ENCODE peak calls at places on chromosomes 16 and 17, in ten cellular contexts. One of them, this sample, is unnamed.

GRCh38 chr17:69356625-69357024 is 29.7 kb upstream of the ABCA5 start:
- DNase-seq in fibroblast of the aortic adventitia: no peak
- DNase-seq in neural progenitor cell: no peak
- DNase-seq in BJ: no peak
- DNase-seq in Peyer's patch: no peak
- DNase-seq in mucosa of descending colon: no peak
- DNase-seq in IMR-90: no peak
- DNase-seq in colonic mucosa: no peak
- DNase-seq in bronchial epithelial cell: no peak
- DNase-seq in cardiac fibroblast: no peak
- DNase-seq in this sample: no peak

GRCh38 chr16:50603206-50604064 is 55.2 kb downstream of the NKD1 start:
- DNase-seq in IMR-90: no peak
- DNase-seq in BJ: no peak
- DNase-seq in Peyer's patch: no peak
- DNase-seq in mucosa of descending colon: no peak
- DNase-seq in bronchial epithelial cell: no peak
- DNase-seq in neural progenitor cell: no peak
- DNase-seq in colonic mucosa: no peak
- DNase-seq in fibroblast of the aortic adventitia: peak; percentile 73
- DNase-seq in cardiac fibroblast: peak; percentile 55
- DNase-seq in this sample: no peak

GRCh38 chr16:9192746-9193145 is 101.3 kb downstream of the HAPSTR1 start:
- DNase-seq in BJ: no peak
- DNase-seq in IMR-90: no peak
- DNase-seq in mucosa of descending colon: no peak
- DNase-seq in bronchial epithelial cell: peak; percentile 1
- DNase-seq in fibroblast of the aortic adventitia: no peak
- DNase-seq in cardiac fibroblast: no peak
- DNase-seq in Peyer's patch: no peak
- DNase-seq in neural progenitor cell: no peak
- DNase-seq in colonic mucosa: no peak
- DNase-seq in this sample: peak; percentile 12

GRCh38 chr17:4182043-4182442 is 39.0 kb downstream of the CYB5D2 start:
- DNase-seq in cardiac fibroblast: no peak
- DNase-seq in fibroblast of the aortic adventitia: no peak
- DNase-seq in mucosa of descending colon: no peak
- DNase-seq in bronchial epithelial cell: no peak
- DNase-seq in colonic mucosa: no peak
- DNase-seq in Peyer's patch: no peak
- DNase-seq in BJ: no peak
- DNase-seq in IMR-90: no peak
- DNase-seq in neural progenitor cell: no peak
- DNase-seq in this sample: no peak

GRCh38 chr17:57512258-57512657 is 232.8 kb downstream of the CCDC182 start:
- DNase-seq in fibroblast of the aortic adventitia: no peak
- DNase-seq in BJ: no peak
- DNase-seq in IMR-90: no peak
- DNase-seq in colonic mucosa: no peak
- DNase-seq in Peyer's patch: no peak
- DNase-seq in neural progenitor cell: no peak
- DNase-seq in cardiac fibroblast: no peak
- DNase-seq in bronchial epithelial cell: no peak
- DNase-seq in mucosa of descending colon: no peak
- DNase-seq in this sample: no peak

GRCh38 chr17:51770031-51770759 is 388.3 kb downstream of the CA10 start:
- DNase-seq in neural progenitor cell: no peak
- DNase-seq in BJ: no peak
- DNase-seq in cardiac fibroblast: no peak
- DNase-seq in fibroblast of the aortic adventitia: no peak
- DNase-seq in IMR-90: no peak
- DNase-seq in Peyer's patch: no peak
- DNase-seq in bronchial epithelial cell: peak; percentile 37
- DNase-seq in mucosa of descending colon: peak; percentile 25
- DNase-seq in colonic mucosa: peak; percentile 21
- DNase-seq in this sample: no peak

GRCh38 chr17:44917456-44917855 is 2.2 kb upstream of the GFAP start:
- DNase-seq in colonic mucosa: no peak
- DNase-seq in mucosa of descending colon: no peak
- DNase-seq in cardiac fibroblast: no peak
- DNase-seq in IMR-90: no peak
- DNase-seq in bronchial epithelial cell: no peak
- DNase-seq in fibroblast of the aortic adventitia: no peak
- DNase-seq in BJ: no peak
- DNase-seq in Peyer's patch: no peak
- DNase-seq in neural progenitor cell: no peak
- DNase-seq in this sample: no peak

GRCh38 chr17:45289316-45290268 is 27.2 kb downstream of the MAP3K14 start:
- DNase-seq in mucosa of descending colon: no peak
- DNase-seq in cardiac fibroblast: no peak
- DNase-seq in IMR-90: no peak
- DNase-seq in bronchial epithelial cell: no peak
- DNase-seq in colonic mucosa: no peak
- DNase-seq in Peyer's patch: no peak
- DNase-seq in neural progenitor cell: no peak
- DNase-seq in BJ: no peak
- DNase-seq in fibroblast of the aortic adventitia: no peak
- DNase-seq in this sample: no peak

GRCh38 chr16:12801511-12802042 is 2.1 kb downstream of the CPPED1 start:
- DNase-seq in IMR-90: peak; percentile 56
- DNase-seq in neural progenitor cell: no peak
- DNase-seq in bronchial epithelial cell: no peak
- DNase-seq in fibroblast of the aortic adventitia: peak; percentile 52
- DNase-seq in BJ: peak; percentile 76
- DNase-seq in mucosa of descending colon: no peak
- DNase-seq in colonic mucosa: peak; percentile 31
- DNase-seq in Peyer's patch: no peak
- DNase-seq in cardiac fibroblast: peak; percentile 93
- DNase-seq in this sample: peak; percentile 78

DNA sequence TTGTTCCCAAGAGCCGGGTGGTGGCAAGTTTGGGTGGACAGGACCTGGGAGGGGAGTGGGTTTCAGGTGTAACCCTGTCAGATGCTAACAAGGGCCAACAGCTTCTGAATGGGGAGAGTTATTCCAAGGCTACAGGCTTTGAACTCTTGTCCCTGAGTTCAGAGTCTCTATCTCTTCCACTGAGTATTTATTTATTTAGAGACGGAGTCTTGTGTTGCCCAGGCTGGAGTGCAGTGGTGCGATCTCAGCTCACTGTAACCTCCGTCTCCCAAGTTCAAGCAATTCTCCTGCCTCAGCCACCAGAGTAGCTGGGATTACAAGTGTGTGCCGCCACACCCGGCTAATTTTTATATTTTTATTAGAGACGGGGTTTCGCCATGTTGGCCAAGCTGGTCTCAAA is 2.6 kb upstream of the SETD1A start:
- DNase-seq in colonic mucosa: no peak
- DNase-seq in neural progenitor cell: no peak
- DNase-seq in mucosa of descending colon: no peak
- DNase-seq in bronchial epithelial cell: no peak
- DNase-seq in cardiac fibroblast: no peak
- DNase-seq in BJ: no peak
- DNase-seq in fibroblast of the aortic adventitia: no peak
- DNase-seq in Peyer's patch: no peak
- DNase-seq in IMR-90: no peak
- DNase-seq in this sample: no peak
- TF ChIP-seq CTCF in colonic mucosa: no peak
- TF ChIP-seq CTCF in neural progenitor cell: no peak
- TF ChIP-seq CTCF in mucosa of descending colon: no peak
- TF ChIP-seq CTCF in bronchial epithelial cell: no peak
- TF ChIP-seq CTCF in cardiac fibroblast: no peak
- TF ChIP-seq CTCF in BJ: no peak
- TF ChIP-seq CTCF in fibroblast of the aortic adventitia: no peak
- TF ChIP-seq CTCF in Peyer's patch: no peak
- TF ChIP-seq CTCF in IMR-90: no peak
- TF ChIP-seq CTCF in this sample: no peak

GRCh38 chr17:43401293-43401692 is 2.5 kb downstream of the ARL4D start:
- DNase-seq in BJ: no peak
- DNase-seq in bronchial epithelial cell: peak; percentile 90
- DNase-seq in neural progenitor cell: no peak
- DNase-seq in IMR-90: peak; percentile 88
- DNase-seq in colonic mucosa: no peak
- DNase-seq in Peyer's patch: no peak
- DNase-seq in fibroblast of the aortic adventitia: peak; percentile 78
- DNase-seq in mucosa of descending colon: no peak
- DNase-seq in cardiac fibroblast: peak; percentile 73
- DNase-seq in this sample: peak; percentile 71
- H3K4me3 ChIP-seq in BJ: peak overlapping the region; percentile 92
- H3K4me3 ChIP-seq in bronchial epithelial cell: peak overlapping the region; percentile 90
- H3K4me3 ChIP-seq in neural progenitor cell: no peak overlapping the region
- H3K4me3 ChIP-seq in IMR-90: peak overlapping the region; percentile 82
- H3K4me3 ChIP-seq in colonic mucosa: no peak overlapping the region
- H3K4me3 ChIP-seq in Peyer's patch: no peak overlapping the region
- H3K4me3 ChIP-seq in fibroblast of the aortic adventitia: peak overlapping the region; percentile 97
- H3K4me3 ChIP-seq in mucosa of descending colon: no peak overlapping the region
- H3K4me3 ChIP-seq in cardiac fibroblast: peak overlapping the region; percentile 14
- H3K4me3 ChIP-seq in this sample: peak overlapping the region; percentile 97

GRCh38 chr16:31478956-31479355 is 4.0 kb upstream of the SLC5A2 start:
- DNase-seq in colonic mucosa: no peak
- DNase-seq in bronchial epithelial cell: no peak
- DNase-seq in mucosa of descending colon: peak; percentile 30
- DNase-seq in fibroblast of the aortic adventitia: no peak
- DNase-seq in IMR-90: no peak
- DNase-seq in BJ: no peak
- DNase-seq in cardiac fibroblast: no peak
- DNase-seq in neural progenitor cell: no peak
- DNase-seq in Peyer's patch: no peak
- DNase-seq in this sample: no peak

GRCh38 chr16:31479752-31480151 is 3.2 kb upstream of the SLC5A2 start:
- DNase-seq in cardiac fibroblast: no peak
- DNase-seq in mucosa of descending colon: peak; percentile 38
- DNase-seq in colonic mucosa: no peak
- DNase-seq in Peyer's patch: no peak
- DNase-seq in neural progenitor cell: no peak
- DNase-seq in BJ: no peak
- DNase-seq in fibroblast of the aortic adventitia: no peak
- DNase-seq in bronchial epithelial cell: no peak
- DNase-seq in IMR-90: no peak
- DNase-seq in this sample: no peak

GRCh38 chr16:31476305-31477219 is 4.6 kb downstream of the TGFB1I1 start:
- DNase-seq in cardiac fibroblast: no peak
- DNase-seq in neural progenitor cell: peak; percentile 52
- DNase-seq in BJ: no peak
- DNase-seq in IMR-90: no peak
- DNase-seq in Peyer's patch: peak; percentile 95
- DNase-seq in mucosa of descending colon: peak; percentile 97
- DNase-seq in bronchial epithelial cell: no peak
- DNase-seq in fibroblast of the aortic adventitia: no peak
- DNase-seq in colonic mucosa: peak; percentile 97
- DNase-seq in this sample: no peak

GRCh38 chr16:31475949-31476304 is 4.0 kb downstream of the TGFB1I1 start:
- DNase-seq in mucosa of descending colon: peak; percentile 80
- DNase-seq in fibroblast of the aortic adventitia: no peak
- DNase-seq in colonic mucosa: peak; percentile 70
- DNase-seq in neural progenitor cell: no peak
- DNase-seq in bronchial epithelial cell: no peak
- DNase-seq in Peyer's patch: no peak
- DNase-seq in IMR-90: no peak
- DNase-seq in cardiac fibroblast: no peak
- DNase-seq in BJ: no peak
- DNase-seq in this sample: no peak

DNA sequence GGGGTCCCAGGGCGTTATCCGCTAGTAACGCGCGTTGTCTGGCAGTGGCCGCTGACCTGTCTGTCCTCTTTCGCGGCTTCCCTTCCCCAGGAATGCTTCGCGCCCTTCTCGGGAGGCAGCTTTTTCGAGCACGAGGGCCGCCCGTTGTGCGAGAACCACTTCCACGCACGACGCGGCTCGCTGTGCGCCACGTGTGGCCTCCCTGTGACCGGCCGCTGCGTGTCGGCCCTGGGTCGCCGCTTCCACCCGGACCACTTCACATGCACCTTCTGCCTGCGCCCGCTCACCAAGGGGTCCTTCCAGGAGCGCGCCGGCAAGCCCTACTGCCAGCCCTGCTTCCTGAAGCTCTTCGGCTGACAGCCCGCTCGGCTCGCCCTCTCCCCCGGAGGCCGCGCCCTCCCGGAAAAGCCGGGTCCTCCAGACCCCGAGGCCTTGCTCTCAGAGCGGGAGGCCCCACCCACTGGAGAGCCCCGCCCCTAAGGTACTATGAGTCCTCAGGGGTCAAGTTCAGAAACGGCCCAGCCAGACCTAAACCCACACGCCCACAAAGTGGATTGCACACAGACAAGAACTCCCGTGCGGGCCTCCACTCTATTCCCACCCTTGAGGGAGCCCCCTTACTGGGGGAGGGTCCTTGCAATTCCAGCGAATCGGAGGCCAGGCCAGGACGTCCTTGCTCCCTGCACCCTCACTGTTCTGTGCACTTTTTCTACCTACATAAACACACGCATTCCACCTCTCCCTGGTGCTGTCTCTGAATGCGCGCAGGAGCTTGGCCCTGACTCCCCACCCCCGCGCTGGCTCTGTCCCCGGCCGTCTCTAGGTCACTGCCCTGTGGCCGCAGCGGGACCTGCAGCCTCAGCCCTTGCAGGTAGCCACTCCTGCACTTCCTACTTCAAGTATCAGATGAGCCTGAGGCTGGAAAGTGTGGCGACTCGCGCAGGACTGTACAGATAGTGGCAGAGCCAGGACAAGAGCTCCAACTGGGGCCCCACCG is 5.4 kb upstream of the SLC5A2 start:
- DNase-seq in BJ: no peak
- DNase-seq in IMR-90: no peak
- DNase-seq in fibroblast of the aortic adventitia: no peak
- DNase-seq in Peyer's patch: peak; percentile 61
- DNase-seq in cardiac fibroblast: no peak
- DNase-seq in bronchial epithelial cell: no peak
- DNase-seq in colonic mucosa: peak; percentile 92
- DNase-seq in mucosa of descending colon: peak; percentile 92
- DNase-seq in neural progenitor cell: peak; percentile 52
- DNase-seq in this sample: no peak
- TF ChIP-seq CTCF in BJ: no peak
- TF ChIP-seq CTCF in IMR-90: no peak
- TF ChIP-seq CTCF in fibroblast of the aortic adventitia: no peak
- TF ChIP-seq CTCF in Peyer's patch: peak; percentile 15
- TF ChIP-seq CTCF in cardiac fibroblast: no peak
- TF ChIP-seq CTCF in bronchial epithelial cell: no peak
- TF ChIP-seq CTCF in colonic mucosa: peak; percentile 28
- TF ChIP-seq CTCF in mucosa of descending colon: no peak
- TF ChIP-seq CTCF in neural progenitor cell: peak; percentile 37
- TF ChIP-seq CTCF in this sample: no peak

DNA sequence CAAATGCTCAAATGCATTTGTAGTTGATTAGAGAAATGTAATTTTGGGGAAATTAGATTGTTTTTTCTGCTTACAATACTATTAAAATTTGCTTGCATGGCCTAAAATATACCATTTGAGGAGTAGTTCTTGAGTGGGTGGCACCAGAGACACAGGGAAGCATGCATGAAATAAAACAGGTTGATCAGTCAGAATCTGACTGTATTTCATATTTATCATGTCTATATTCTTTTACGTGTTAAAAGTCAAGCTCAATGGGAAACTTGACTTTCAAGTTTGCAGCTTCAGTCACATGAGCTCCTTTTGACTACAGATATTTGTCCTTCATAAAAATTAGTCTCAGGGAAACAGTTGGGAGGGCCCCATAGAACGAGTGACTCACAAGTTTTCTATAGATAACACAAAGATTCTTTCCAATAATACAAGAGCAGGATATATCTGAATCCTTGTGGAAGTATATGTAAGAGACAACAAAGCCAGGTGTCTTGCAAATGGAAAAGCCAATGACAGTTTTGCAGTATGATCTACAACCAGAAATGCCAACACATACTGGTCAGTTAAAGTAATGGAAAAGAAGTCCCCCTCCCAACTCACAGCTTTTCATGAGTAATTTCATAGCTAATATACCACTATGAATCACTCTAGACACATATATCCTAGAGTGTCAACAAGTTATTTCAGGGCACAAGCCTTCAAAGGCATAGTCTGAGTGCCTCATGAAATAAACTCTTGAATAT is 42.2 kb upstream of the CORO6 start:
- DNase-seq in IMR-90: peak; percentile 73
- DNase-seq in neural progenitor cell: no peak
- DNase-seq in colonic mucosa: no peak
- DNase-seq in bronchial epithelial cell: peak; percentile 95
- DNase-seq in Peyer's patch: no peak
- DNase-seq in fibroblast of the aortic adventitia: peak; percentile 67
- DNase-seq in cardiac fibroblast: peak; percentile 44
- DNase-seq in BJ: no peak
- DNase-seq in mucosa of descending colon: no peak
- DNase-seq in this sample: no peak
- H3K4me3 ChIP-seq in IMR-90: no peak overlapping the region
- H3K4me3 ChIP-seq in neural progenitor cell: no peak overlapping the region
- H3K4me3 ChIP-seq in colonic mucosa: no peak overlapping the region
- H3K4me3 ChIP-seq in bronchial epithelial cell: no peak overlapping the region
- H3K4me3 ChIP-seq in Peyer's patch: no peak overlapping the region
- H3K4me3 ChIP-seq in fibroblast of the aortic adventitia: no peak overlapping the region
- H3K4me3 ChIP-seq in cardiac fibroblast: no peak overlapping the region
- H3K4me3 ChIP-seq in BJ: no peak overlapping the region
- H3K4me3 ChIP-seq in mucosa of descending colon: no peak overlapping the region
- H3K4me3 ChIP-seq in this sample: no peak overlapping the region